ENCODE peak calls at places on chromosomes 4 and X, in four cellular contexts. M is CD8-positive, alpha-beta T cell; U is NT2/D1; Z is A673. P is an unnamed sample.

GRCh38 chrX:95629737-95630136 is 1054.9 kb upstream of the DIAPH2 start:
- DNase-seq in M (no peak), U (no peak), Z (peak), P (peak)

GRCh38 chr4:181202249-181202648 is 1041.0 kb upstream of the TENM3 start:
- DNase-seq in Z (no peak), U (no peak), M (no peak), P (no peak)

GRCh38 chrX:40055495-40055894 is 42.3 kb downstream of the BCOR start:
- DNase-seq in Z (no peak), M (no peak), U (no peak), P (no peak)

GRCh38 chr4:40143926-40144508 is 52.8 kb upstream of the RHOH start:
- DNase-seq in M (no peak), Z (no peak), U (no peak), P (no peak)

GRCh38 chrX:110145305-110145704 is 142.4 kb downstream of the TMEM164 start:
- DNase-seq in M (no peak), U (no peak), Z (no peak), P (no peak)

GRCh38 chrX:40644175-40644574 is 3.2 kb downstream of the CXorf38 start:
- DNase-seq in Z (no peak), M (no peak), U (no peak), P (no peak)

GRCh38 chr4:125187621-125188176 is 127.1 kb upstream of the FAT4 start:
- DNase-seq in U (no peak), Z (no peak), M (no peak), P (no peak)

GRCh38 chr4:152885185-152885584 is 50.9 kb upstream of the FHDC1 start:
- DNase-seq in Z (no peak), U (no peak), M (no peak), P (no peak)

GRCh38 chrX:104567506-104567905 is 1.5 kb downstream of the IL1RAPL2 start:
- DNase-seq in M (no peak), Z (no peak), U (no peak), P (no peak)

GRCh38 chrX:134180566-134180965 is 56.4 kb upstream of the CCDC160 start:
- DNase-seq in Z (no peak), M (no peak), U (no peak), P (no peak)

GRCh38 chrX:3659761-3660160 is 53.7 kb downstream of the PRKX start:
- DNase-seq in U (no peak), Z (no peak), M (no peak), P (no peak)

GRCh38 chr4:47222276-47222675 is 190.9 kb downstream of the GABRB1 start:
- DNase-seq in M (no peak), U (no peak), Z (no peak), P (no peak)

GRCh38 chr4:89295415-89295927 is 12.1 kb downstream of the GPRIN3 start:
- DNase-seq in U (no peak), M (no peak), Z (no peak), P (no peak)
- H3K4me3 ChIP-seq in U (no peak), M (peak), Z (no peak), P (no peak)

GRCh38 chr4:36281384-36282106 is at the start of gene DTHD1:
- DNase-seq in U (no peak), M (no peak), Z (no peak), P (no peak)
- H3K4me3 ChIP-seq in U (no peak), M (no peak), Z (no peak), P (no peak)

GRCh38 chrX:147923605-147924004 is 11.9 kb downstream of the FMR1 start:
- DNase-seq in M (no peak), Z (no peak), U (no peak), P (no peak)

GRCh38 chrX:147914609-147915008 is 2.9 kb downstream of the FMR1 start:
- DNase-seq in Z (no peak), M (no peak), U (no peak), P (no peak)

GRCh38 chrX:147917700-147918694 is 6.3 kb downstream of the FMR1 start:
- DNase-seq in M (no peak), U (no peak), Z (peak), P (peak)

GRCh38 chrX:147916375-147916968 is 4.8 kb downstream of the FMR1 start:
- DNase-seq in U (no peak), M (no peak), Z (no peak), P (no peak)

GRCh38 chrX:147920161-147920666 is 8.5 kb downstream of the FMR1 start:
- DNase-seq in M (no peak), Z (no peak), U (no peak), P (no peak)
- H3K4me3 ChIP-seq in M (no peak), Z (no peak), U (no peak), P (no peak)

GRCh38 chr4:185774076-185774731 is 37.8 kb downstream of the SORBS2 start:
- DNase-seq in Z (no peak), U (no peak), M (no peak), P (no peak)
- H3K4me3 ChIP-seq in Z (no peak), U (no peak), M (no peak), P (no peak)

DNA sequence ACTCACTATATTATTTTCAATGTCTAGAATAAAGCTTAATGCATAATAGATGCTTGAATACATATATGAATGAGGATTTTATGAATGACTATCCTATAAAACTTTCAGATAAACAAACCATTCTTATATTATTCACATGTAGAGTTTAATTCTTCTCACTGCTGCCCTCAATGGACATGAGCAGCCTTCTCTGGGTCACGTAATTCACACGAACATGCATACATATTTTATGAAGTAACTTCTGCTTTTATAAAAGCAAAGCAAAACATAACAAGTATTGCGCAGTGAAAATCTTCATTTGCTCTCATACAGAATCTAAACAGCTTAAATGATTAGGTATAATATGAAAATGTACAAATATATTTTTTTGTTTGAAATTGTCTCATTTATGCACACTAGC is 116.7 kb downstream of the TMA16 start:
- DNase-seq in M (no peak), U (no peak), Z (no peak), P (no peak)
- H3K4me3 ChIP-seq in M (no peak), U (no peak), Z (no peak), P (no peak)

GRCh38 chrX:69263421-69263820 is 98.2 kb upstream of the PJA1 start:
- DNase-seq in Z (no peak), U (no peak), M (no peak), P (no peak)
- H3K4me3 ChIP-seq in Z (no peak), U (no peak), M (no peak), P (no peak)

GRCh38 chr4:134624365-134624764 is 422.8 kb upstream of the PABPC4L start:
- DNase-seq in Z (no peak), U (peak), M (no peak), P (no peak)
- H3K4me3 ChIP-seq in Z (no peak), U (no peak), M (no peak), P (no peak)

DNA sequence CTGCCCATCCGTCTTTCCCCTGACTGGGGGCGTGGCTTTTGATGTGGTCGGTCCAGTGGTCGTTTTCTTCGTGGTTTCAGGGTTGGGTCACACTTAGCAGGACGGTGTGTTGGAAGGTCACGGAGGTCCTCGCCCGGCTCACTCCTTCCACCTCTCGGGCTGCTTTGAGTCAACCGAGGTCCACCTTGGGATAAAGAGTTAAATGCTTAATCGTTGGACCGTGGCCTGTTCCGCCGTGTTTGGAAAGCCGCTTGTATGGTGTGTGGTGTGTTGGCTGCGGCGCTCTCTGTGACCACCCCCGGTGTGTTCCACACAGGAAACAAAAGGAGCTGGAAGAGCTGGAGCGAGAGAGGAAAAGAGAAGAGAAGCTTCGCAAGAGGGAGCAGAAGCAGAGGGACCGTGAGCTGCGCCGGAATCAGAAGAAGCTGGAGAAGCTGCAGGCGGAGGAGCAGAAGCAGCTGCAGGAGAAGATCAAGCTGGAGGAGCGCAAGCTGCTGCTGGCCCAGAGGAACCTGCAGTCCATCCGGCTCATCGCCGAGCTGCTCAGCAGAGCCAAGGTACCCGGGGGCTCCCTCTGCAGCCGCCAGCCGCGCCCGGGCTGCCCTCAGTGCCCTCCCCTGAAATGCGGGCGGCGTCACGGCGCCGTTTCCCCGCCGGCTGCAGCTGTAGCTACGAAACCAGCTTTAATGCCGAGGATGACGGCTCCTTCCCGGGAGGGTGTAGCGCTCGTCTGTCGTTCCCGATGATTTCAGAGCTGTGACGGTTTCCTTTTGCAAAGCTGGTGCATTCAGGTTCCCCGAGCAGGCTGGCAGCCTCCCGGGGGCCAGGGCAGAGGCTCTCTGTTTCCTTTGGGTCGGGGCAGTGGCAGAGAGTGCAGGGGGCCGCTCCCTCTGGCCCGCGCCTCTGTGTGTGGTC is 7.7 kb downstream of the AKAP17A start:
- DNase-seq in U (no peak), M (no peak), Z (no peak), P (no peak)
- H3K4me3 ChIP-seq in U (no peak), M (no peak), Z (no peak), P (no peak)

DNA sequence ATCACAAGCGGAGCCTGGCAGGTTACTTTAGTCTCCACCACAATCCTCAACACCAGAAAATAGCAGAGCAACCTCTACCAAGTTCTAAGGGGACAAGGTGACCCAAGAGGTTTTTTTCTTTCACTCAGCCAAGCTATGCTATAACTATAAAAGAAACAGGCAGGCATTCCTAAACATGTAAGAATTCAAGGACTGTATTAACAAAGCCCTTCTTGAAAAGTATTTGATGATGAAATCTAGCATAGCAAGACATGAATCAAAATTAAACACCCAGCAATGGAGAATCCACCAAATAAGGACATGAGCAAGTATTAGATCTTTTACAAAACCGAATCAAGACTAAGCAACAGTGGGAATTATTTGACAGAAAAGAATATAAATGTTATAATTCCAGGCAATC is 25.7 kb upstream of the C1QTNF7 start:
- DNase-seq in U (no peak), M (no peak), Z (no peak), P (no peak)
- H3K4me3 ChIP-seq in U (no peak), M (no peak), Z (no peak), P (no peak)